ENCODE peak calls at places on chromosomes 6 and 20, in ten cellular contexts. V is fibroblast of lung, A is ovary, L is nephron progenitor cell, M is left lung, H is psoas muscle, K is MCF 10A, T is lower lobe of right lung, U is brain microvascular endothelial cell, S is GM12865. W is an unnamed sample.

GRCh38 chr6:158869604-158870417 is 50.6 kb upstream of the EZR start:
- DNase-seq in V (peak), A (peak), L (peak), M (peak), H (peak), K (peak), T (peak), U (peak), S (peak), W (peak)

GRCh38 chr6:137764464-137764863 is 102.6 kb upstream of the TNFAIP3 start:
- DNase-seq in V (peak), A (no peak), L (no peak), M (no peak), H (no peak), K (peak), T (no peak), U (peak), S (no peak), W (no peak)

GRCh38 chr20:46202758-46203509 is 84.8 kb downstream of the CD40 start:
- DNase-seq in V (no peak), A (peak), L (no peak), M (no peak), H (peak), K (no peak), T (no peak), U (no peak), S (no peak), W (no peak)

GRCh38 chr6:42043787-42044475 is 6.4 kb upstream of the TAF8 start:
- DNase-seq in V (peak), A (peak), L (peak), M (peak), H (peak), K (peak), T (peak), U (peak), S (peak), W (peak)

GRCh38 chr6:43702522-43703440 is 15.2 kb upstream of the MRPS18A start:
- DNase-seq in V (peak), A (peak), L (peak), M (peak), H (peak), K (peak), T (peak), U (peak), S (peak), W (peak)

GRCh38 chr6:83884523-83884922 is 25.0 kb downstream of the CYB5R4 start:
- DNase-seq in V (peak), A (no peak), L (no peak), M (no peak), H (no peak), K (peak), T (no peak), U (no peak), S (peak), W (no peak)

GRCh38 chr20:49468412-49468811 is 14.1 kb downstream of the KCNB1 start:
- DNase-seq in V (no peak), A (no peak), L (no peak), M (no peak), H (no peak), K (no peak), T (no peak), U (no peak), S (no peak), W (no peak)

GRCh38 chr6:3355358-3356055 is 96.8 kb downstream of the PSMG4 start:
- DNase-seq in V (no peak), A (peak), L (no peak), M (no peak), H (peak), K (no peak), T (no peak), U (no peak), S (no peak), W (no peak)

GRCh38 chr20:32010096-32010495 is at the start of gene CCM2L:
- DNase-seq in V (no peak), A (no peak), L (no peak), M (no peak), H (no peak), K (no peak), T (peak), U (no peak), S (no peak), W (no peak)

GRCh38 chr6:111564482-111564945 is 41.2 kb downstream of the TRAF3IP2 start:
- DNase-seq in V (peak), A (no peak), L (no peak), M (no peak), H (peak), K (no peak), T (no peak), U (no peak), S (peak), W (no peak)

GRCh38 chr6:13918686-13919085 is 6.1 kb upstream of the RNF182 start:
- DNase-seq in V (no peak), A (no peak), L (no peak), M (no peak), H (no peak), K (no peak), T (no peak), U (no peak), S (no peak), W (no peak)

GRCh38 chr6:17167327-17167979 is 65.6 kb downstream of the STMND1 start:
- DNase-seq in V (peak), A (no peak), L (peak), M (no peak), H (peak), K (peak), T (peak), U (peak), S (peak), W (no peak)

GRCh38 chr6:50818673-50819072 is at the start of gene TFAP2B:
- DNase-seq in V (no peak), A (no peak), L (no peak), M (no peak), H (no peak), K (no peak), T (no peak), U (no peak), S (no peak), W (no peak)

GRCh38 chr20:25750765-25751696 is 54.4 kb upstream of the ZNF337 start:
- DNase-seq in V (peak), A (peak), L (no peak), M (peak), H (peak), K (no peak), T (peak), U (peak), S (peak), W (no peak)

GRCh38 chr6:13012977-13013680 is 296.6 kb downstream of the PHACTR1 start:
- DNase-seq in V (no peak), A (peak), L (peak), M (peak), H (peak), K (no peak), T (peak), U (no peak), S (no peak), W (no peak)

GRCh38 chr20:47141941-47142781 is 214.3 kb downstream of the ZMYND8 start:
- DNase-seq in V (peak), A (no peak), L (no peak), M (no peak), H (no peak), K (no peak), T (no peak), U (no peak), S (no peak), W (no peak)

GRCh38 chr6:30411515-30412207 is 66.7 kb downstream of the RPP21 start:
- DNase-seq in V (peak), A (no peak), L (peak), M (no peak), H (peak), K (peak), T (peak), U (peak), S (peak), W (no peak)

GRCh38 chr20:17992847-17993508 is 24.2 kb downstream of the MGME1 start:
- DNase-seq in V (peak), A (no peak), L (no peak), M (no peak), H (no peak), K (peak), T (no peak), U (no peak), S (no peak), W (no peak)

GRCh38 chr6:28742668-28743270 is 181.0 kb downstream of the TRIM27 start:
- DNase-seq in V (peak), A (no peak), L (peak), M (no peak), H (no peak), K (peak), T (no peak), U (peak), S (peak), W (no peak)

GRCh38 chr6:71190809-71191208 is 97.8 kb upstream of the OGFRL1 start:
- DNase-seq in V (no peak), A (no peak), L (no peak), M (no peak), H (no peak), K (peak), T (no peak), U (no peak), S (peak), W (no peak)

GRCh38 chr6:104941694-104942177 is 15.2 kb upstream of the LIN28B start:
- DNase-seq in V (no peak), A (no peak), L (no peak), M (no peak), H (no peak), K (no peak), T (no peak), U (no peak), S (no peak), W (no peak)

GRCh38 chr6:73637404-73637803 is 16.4 kb downstream of the SLC17A5 start:
- DNase-seq in V (no peak), A (no peak), L (no peak), M (no peak), H (no peak), K (no peak), T (no peak), U (no peak), S (no peak), W (no peak)

GRCh38 chr6:150204705-150205472 is 62.0 kb downstream of the PPP1R14C start:
- DNase-seq in V (no peak), A (no peak), L (no peak), M (no peak), H (peak), K (no peak), T (no peak), U (no peak), S (no peak), W (no peak)

GRCh38 chr6:168607272-168608112 is 166.5 kb downstream of the SMOC2 start:
- DNase-seq in V (no peak), A (peak), L (peak), M (no peak), H (no peak), K (no peak), T (peak), U (no peak), S (no peak), W (no peak)

GRCh38 chr20:62551408-62552323 is 75.9 kb upstream of the GATA5 start:
- DNase-seq in V (no peak), A (no peak), L (peak), M (no peak), H (no peak), K (no peak), T (no peak), U (no peak), S (no peak), W (no peak)

GRCh38 chr20:62550087-62550565 is 74.3 kb upstream of the GATA5 start:
- DNase-seq in V (no peak), A (peak), L (peak), M (no peak), H (peak), K (no peak), T (no peak), U (no peak), S (no peak), W (no peak)

GRCh38 chr20:62549029-62549428 is 73.2 kb upstream of the GATA5 start:
- DNase-seq in V (no peak), A (no peak), L (no peak), M (no peak), H (no peak), K (no peak), T (no peak), U (no peak), S (no peak), W (no peak)

GRCh38 chr20:62548483-62548882 is 72.7 kb upstream of the GATA5 start:
- DNase-seq in V (no peak), A (no peak), L (peak), M (no peak), H (no peak), K (no peak), T (no peak), U (no peak), S (no peak), W (no peak)

DNA sequence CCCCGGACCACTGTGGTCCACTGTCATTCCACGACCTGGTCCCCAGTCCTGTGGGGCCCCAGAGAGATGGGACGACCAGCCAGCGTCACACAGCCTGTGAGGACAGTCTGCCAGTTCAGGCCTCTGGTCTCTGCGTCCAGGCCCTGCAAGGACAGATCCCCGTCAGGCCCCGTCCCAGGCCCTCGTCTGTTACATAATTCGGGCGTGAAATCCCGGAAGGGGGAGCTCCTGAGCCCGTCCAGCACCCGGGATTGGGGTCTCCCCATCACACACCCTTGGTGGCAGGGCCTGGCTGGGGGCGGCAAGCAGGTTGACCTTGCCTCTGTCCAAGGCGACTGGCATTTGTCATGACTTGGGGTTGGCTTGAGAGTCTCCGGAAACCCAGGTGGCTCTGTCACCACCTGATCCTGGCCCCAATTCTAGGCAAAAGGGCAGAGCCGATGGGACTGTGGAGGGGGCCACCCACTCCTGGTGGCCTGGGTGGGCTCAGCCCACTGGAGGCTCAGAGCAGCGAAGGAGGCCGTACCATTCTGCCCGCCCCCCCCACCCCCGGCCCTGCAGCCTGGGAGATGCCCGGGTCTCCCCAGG is 73.8 kb upstream of the GATA5 start:
- DNase-seq in V (no peak), A (no peak), L (no peak), M (no peak), H (peak), K (peak), T (no peak), U (no peak), S (no peak), W (no peak)
- TF ChIP-seq CTCF in V (no peak), A (no peak), L (no peak), M (no peak), H (peak), K (peak), T (no peak), U (no peak), S (no peak), W (no peak)

GRCh38 chr6:34485321-34486060 is 19.6 kb downstream of the PACSIN1 start:
- DNase-seq in V (no peak), A (no peak), L (no peak), M (no peak), H (no peak), K (no peak), T (no peak), U (no peak), S (no peak), W (no peak)

GRCh38 chr6:34484899-34485298 is 19.0 kb downstream of the PACSIN1 start:
- DNase-seq in V (no peak), A (no peak), L (no peak), M (no peak), H (no peak), K (peak), T (no peak), U (no peak), S (peak), W (no peak)

GRCh38 chr6:34489229-34489805 is 23.4 kb downstream of the PACSIN1 start:
- DNase-seq in V (peak), A (no peak), L (no peak), M (no peak), H (no peak), K (no peak), T (no peak), U (no peak), S (no peak), W (no peak)

GRCh38 chr6:34486106-34486740 is 20.3 kb downstream of the PACSIN1 start:
- DNase-seq in V (no peak), A (no peak), L (no peak), M (no peak), H (no peak), K (no peak), T (no peak), U (no peak), S (no peak), W (no peak)

DNA sequence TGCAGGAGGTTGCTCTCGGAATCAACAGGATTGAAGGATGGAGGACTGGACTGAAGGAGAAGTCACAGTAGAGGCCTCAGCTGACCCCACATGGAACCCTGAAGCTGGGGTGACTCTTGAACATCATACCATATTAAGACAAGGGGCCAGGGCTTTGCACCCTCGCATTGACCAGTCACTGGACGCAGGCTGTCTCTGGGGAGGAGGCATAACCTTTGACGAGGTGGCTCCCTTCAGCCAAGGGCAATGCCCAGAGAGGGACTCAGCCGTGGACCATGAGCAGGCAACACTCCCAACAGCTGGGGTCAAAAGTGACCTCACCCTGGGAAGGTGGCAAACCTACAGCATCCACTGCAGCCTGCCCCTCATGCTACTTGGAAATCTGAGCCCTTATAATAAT is 21.7 kb downstream of the PACSIN1 start:
- DNase-seq in V (no peak), A (no peak), L (no peak), M (no peak), H (no peak), K (no peak), T (no peak), U (no peak), S (no peak), W (no peak)
- TF ChIP-seq CTCF in V (no peak), A (no peak), L (no peak), M (no peak), H (no peak), K (no peak), T (no peak), U (no peak), S (no peak), W (no peak)

DNA sequence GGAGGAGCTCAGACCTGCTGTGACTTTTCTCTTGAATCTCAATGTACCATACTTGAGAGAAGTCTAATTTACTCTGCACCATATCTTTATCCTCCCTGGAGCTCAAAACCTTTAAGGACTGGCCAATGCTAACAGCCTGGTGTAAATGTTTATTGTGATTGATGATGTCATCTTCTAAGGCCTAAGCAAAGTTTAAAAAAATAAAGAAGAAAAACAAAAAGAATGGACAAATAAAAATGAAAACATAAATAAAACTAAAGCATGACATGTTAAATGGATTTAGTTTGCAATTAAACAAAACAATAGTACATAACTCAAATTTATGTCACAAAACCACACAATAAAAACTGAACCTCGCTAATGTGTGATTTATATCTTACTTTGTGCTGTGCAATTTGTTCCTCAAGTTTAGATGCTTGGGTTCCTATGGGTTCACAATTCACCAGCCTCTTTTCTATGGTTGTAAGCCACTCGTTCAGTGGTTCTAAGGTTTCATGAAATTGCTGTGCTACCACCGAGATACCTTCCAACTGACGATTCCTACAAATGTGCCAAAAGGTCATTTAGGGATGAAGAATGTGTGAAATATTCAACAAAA is 113.0 kb downstream of the DST start:
- DNase-seq in V (peak), A (no peak), L (no peak), M (no peak), H (no peak), K (no peak), T (no peak), U (no peak), S (no peak), W (no peak)
- TF ChIP-seq CTCF in V (no peak), A (no peak), L (no peak), M (no peak), H (no peak), K (no peak), T (no peak), U (no peak), S (no peak), W (no peak)

GRCh38 chr6:52389264-52389625 is 27.3 kb downstream of the PAQR8 start:
- DNase-seq in V (peak), A (no peak), L (no peak), M (no peak), H (no peak), K (no peak), T (no peak), U (no peak), S (no peak), W (no peak)
- TF ChIP-seq CTCF in V (no peak), A (no peak), L (no peak), M (no peak), H (no peak), K (no peak), T (no peak), U (no peak), S (no peak), W (no peak)